ENCODE peak calls at places on chromosomes 16 and 17, in ten cellular contexts. J, P, M, H, S, V, F, I, B and Y are unnamed samples.

GRCh38 chr16:66940236-66940635 is 4.9 kb downstream of the CES2 start:
- DNase-seq in H (no peak), I (no peak), F (no peak), V (no peak), S (no peak), M (no peak), P (no peak), B (no peak), J (no peak), Y (no peak)

GRCh38 chr16:3358884-3359283 is 3.2 kb downstream of the OR2C1 start:
- DNase-seq in H (no peak), J (no peak), P (no peak), V (no peak), F (no peak), B (no peak), S (peak), I (no peak), M (no peak), Y (no peak)

GRCh38 chr17:2068101-2068518 is 13.2 kb downstream of the HIC1 start:
- DNase-seq in P (no peak), H (no peak), J (no peak), F (no peak), V (no peak), M (no peak), B (no peak), S (peak), I (no peak), Y (no peak)

GRCh38 chr17:72387487-72387886 is 266.7 kb downstream of the SOX9 start:
- DNase-seq in P (peak), V (no peak), I (no peak), J (no peak), B (no peak), S (peak), H (no peak), M (no peak), F (no peak), Y (no peak)

GRCh38 chr16:67537636-67538591 is 9.3 kb downstream of the RIPOR1 start:
- DNase-seq in H (peak), B (peak), M (peak), F (no peak), P (peak), J (no peak), V (no peak), S (no peak), I (no peak), Y (no peak)

GRCh38 chr17:77644181-77644972 is 314.1 kb upstream of the TNRC6C start:
- DNase-seq in V (peak), P (no peak), B (no peak), S (no peak), I (no peak), H (no peak), J (no peak), M (no peak), F (no peak), Y (peak)

GRCh38 chr16:11129378-11129781 is 126.6 kb downstream of the SOCS1 start:
- DNase-seq in P (no peak), M (no peak), B (no peak), F (no peak), S (peak), H (no peak), V (no peak), I (no peak), J (no peak), Y (no peak)

GRCh38 chr16:71499775-71500364 is 10.7 kb upstream of the ZNF19 start:
- DNase-seq in S (peak), P (peak), F (peak), J (no peak), B (no peak), I (no peak), M (no peak), V (peak), H (peak), Y (peak)

GRCh38 chr16:85598141-85598540 is 15.0 kb upstream of the GSE1 start:
- DNase-seq in M (no peak), P (no peak), H (no peak), J (no peak), S (no peak), I (no peak), B (no peak), F (no peak), V (no peak), Y (no peak)

GRCh38 chr16:83920894-83921491 is 22.1 kb downstream of the MLYCD start:
- DNase-seq in S (no peak), F (no peak), I (no peak), J (no peak), B (no peak), H (no peak), M (no peak), P (no peak), V (no peak), Y (no peak)

GRCh38 chr16:66152841-66153525 is 213.5 kb upstream of the CDH5 start:
- DNase-seq in F (no peak), I (no peak), H (no peak), S (peak), B (no peak), P (no peak), V (no peak), J (no peak), M (no peak), Y (no peak)

GRCh38 chr16:74724820-74725549 is 24.3 kb upstream of the MLKL start:
- DNase-seq in F (no peak), V (no peak), S (peak), M (no peak), I (no peak), P (peak), J (no peak), H (peak), B (no peak), Y (no peak)

GRCh38 chr17:4858880-4859260 is 25.7 kb downstream of the MINK1 start:
- DNase-seq in P (no peak), B (peak), M (peak), H (peak), I (no peak), F (no peak), S (peak), J (no peak), V (no peak), Y (no peak)

GRCh38 chr16:14405611-14406537 is 224.2 kb downstream of the PARN start:
- DNase-seq in V (no peak), M (no peak), F (no peak), B (peak), I (no peak), H (no peak), P (no peak), S (no peak), J (peak), Y (no peak)

GRCh38 chr17:74467221-74467951 is 952 bp downstream of the CD300A start:
- DNase-seq in B (no peak), I (no peak), J (no peak), H (no peak), V (no peak), S (no peak), M (no peak), P (no peak), F (no peak), Y (no peak)

GRCh38 chr16:27287051-27287811 is 18.7 kb upstream of the NSMCE1 start:
- DNase-seq in M (no peak), P (no peak), S (no peak), H (no peak), J (no peak), B (no peak), I (no peak), V (no peak), F (no peak), Y (no peak)

GRCh38 chr17:6611231-6611630 is 29.3 kb downstream of the KIAA0753 start:
- DNase-seq in H (no peak), B (no peak), S (no peak), F (no peak), V (no peak), J (no peak), P (no peak), I (no peak), M (no peak), Y (no peak)

GRCh38 chr17:15171433-15172047 is 93.6 kb downstream of the PMP22 start:
- DNase-seq in J (peak), S (peak), V (no peak), M (peak), B (peak), I (no peak), H (peak), P (peak), F (peak), Y (no peak)

GRCh38 chr16:81748476-81749198 is 30.5 kb upstream of the PLCG2 start:
- DNase-seq in I (no peak), B (no peak), S (no peak), P (no peak), H (no peak), V (no peak), M (no peak), F (no peak), J (no peak), Y (no peak)

GRCh38 chr17:57211010-57211411 is 45.3 kb upstream of the MSI2 start:
- DNase-seq in F (no peak), P (no peak), V (no peak), B (no peak), M (no peak), J (no peak), I (no peak), H (no peak), S (peak), Y (no peak)

GRCh38 chr17:21289902-21290571 is 5.5 kb downstream of the MAP2K3 start:
- DNase-seq in J (no peak), M (peak), B (peak), I (no peak), H (no peak), S (no peak), P (no peak), F (no peak), V (peak), Y (no peak)

GRCh38 chr17:37322826-37323561 is 52.8 kb upstream of the C17orf78 start:
- DNase-seq in B (no peak), J (no peak), P (no peak), I (no peak), S (no peak), M (no peak), V (peak), F (no peak), H (no peak), Y (no peak)

GRCh38 chr17:65556014-65556909 is 5.2 kb downstream of the AXIN2 start:
- DNase-seq in H (peak), M (peak), B (peak), V (peak), S (peak), J (peak), I (peak), F (peak), P (peak), Y (peak)

GRCh38 chr16:24070851-24071250 is 185.3 kb upstream of the CACNG3 start:
- DNase-seq in H (no peak), P (peak), S (peak), B (no peak), M (peak), J (no peak), V (no peak), I (peak), F (peak), Y (peak)

GRCh38 chr16:86968866-86969265 is 348.3 kb downstream of the C16orf95 start:
- DNase-seq in H (no peak), M (no peak), F (no peak), J (no peak), P (no peak), V (no peak), S (no peak), B (no peak), I (no peak), Y (no peak)

GRCh38 chr16:17476414-17477259 is 5.9 kb upstream of the XYLT1 start:
- DNase-seq in I (no peak), M (no peak), F (peak), V (peak), H (peak), J (no peak), S (peak), P (no peak), B (no peak), Y (no peak)

GRCh38 chr17:5027921-5028320 is 7.3 kb downstream of the SLC52A1 start:
- DNase-seq in H (no peak), S (no peak), F (no peak), P (no peak), M (no peak), I (no peak), V (no peak), J (no peak), B (no peak), Y (no peak)

GRCh38 chr16:57999971-58000705 is at the start of gene ZNF319:
- DNase-seq in F (no peak), I (no peak), M (peak), V (no peak), B (peak), J (no peak), P (no peak), H (no peak), S (no peak), Y (no peak)

GRCh38 chr17:28712037-28712704 is 483 bp upstream of the PROCA1 start:
- DNase-seq in I (no peak), P (no peak), B (peak), H (no peak), S (no peak), M (peak), J (no peak), F (no peak), V (no peak), Y (no peak)